ENCODE peak calls at places on chromosomes 7 and 10, in nine cellular contexts. Y, H, V, X, F, C, O, L and B are unnamed samples. For H3K4me1, the result is how much of the 10 kb centered on the place peaks cover.

GRCh38 chr7:4805979-4806290 is 30.5 kb downstream of the AP5Z1 start:
- DNase-seq in O (no peak), H (no peak), L (no peak), F (no peak), V (no peak), X (no peak), C (no peak), Y (no peak), B (no peak)

GRCh38 chr10:72638586-72639440 is 12.9 kb upstream of the MICU1 start:
- DNase-seq in O (no peak), X (no peak), V (no peak), Y (no peak), C (no peak), L (no peak), H (no peak), F (peak), B (no peak)

GRCh38 chr10:23291551-23292334 is 52.9 kb downstream of the C10orf67 start:
- DNase-seq in X (no peak), L (no peak), H (no peak), F (no peak), C (no peak), V (peak), Y (no peak), O (no peak), B (no peak)

GRCh38 chr10:113086282-113086681 is 136.2 kb downstream of the TCF7L2 start:
- DNase-seq in V (no peak), C (no peak), X (no peak), F (peak), Y (peak), H (no peak), O (no peak), L (no peak), B (no peak)

GRCh38 chr10:5587151-5588079 is 62.7 kb downstream of the CALML3 start:
- DNase-seq in O (peak), L (no peak), X (no peak), V (no peak), C (peak), H (peak), Y (no peak), F (no peak), B (peak)

GRCh38 chr7:453597-454306 is 65.9 kb downstream of the PDGFA start:
- DNase-seq in F (no peak), O (no peak), L (no peak), H (no peak), X (no peak), Y (no peak), C (no peak), V (no peak), B (peak)

GRCh38 chr10:5538892-5539651 is 14.3 kb downstream of the CALML3 start:
- DNase-seq in F (no peak), C (no peak), O (no peak), V (no peak), L (no peak), H (no peak), Y (no peak), X (peak), B (no peak)

GRCh38 chr7:87858427-87859100 is 17.6 kb downstream of the SLC25A40 start:
- DNase-seq in V (no peak), O (no peak), C (no peak), X (no peak), F (no peak), L (no peak), Y (no peak), H (no peak), B (no peak)

GRCh38 chr7:35831208-35831607 is 30.4 kb downstream of the SEPTIN7 start:
- DNase-seq in C (peak), O (no peak), Y (no peak), L (no peak), V (no peak), H (no peak), F (no peak), X (no peak), B (no peak)

GRCh38 chr7:45921699-45922519 is 837 bp upstream of the IGFBP3 start:
- DNase-seq in X (peak), F (peak), H (peak), O (peak), C (peak), V (peak), Y (peak), L (peak), B (peak)

GRCh38 chr10:129773359-129773990 is 190.6 kb downstream of the EBF3 start:
- DNase-seq in X (no peak), L (peak), O (no peak), C (no peak), V (no peak), H (no peak), Y (no peak), F (no peak), B (no peak)

GRCh38 chr10:110005716-110006115 is 2.1 kb upstream of the ADD3 start:
- DNase-seq in F (peak), H (no peak), V (peak), O (peak), Y (peak), C (peak), L (peak), X (peak), B (peak)

GRCh38 chr10:73819513-73820093 is 8.2 kb upstream of the NDST2 start:
- DNase-seq in H (no peak), O (peak), Y (peak), L (peak), X (peak), F (no peak), C (peak), V (no peak), B (no peak)

GRCh38 chr7:71193099-71193810 is 61.3 kb downstream of the GALNT17 start:
- DNase-seq in F (no peak), H (no peak), V (no peak), O (no peak), Y (no peak), C (no peak), L (no peak), X (no peak), B (no peak)

GRCh38 chr10:15427836-15428414 is 56.8 kb upstream of the FAM171A1 start:
- DNase-seq in C (peak), L (no peak), V (no peak), O (no peak), F (peak), H (no peak), X (no peak), Y (no peak), B (no peak)

GRCh38 chr10:35569111-35569707 is 35.9 kb upstream of the GJD4 start:
- DNase-seq in V (no peak), O (no peak), H (no peak), C (no peak), L (no peak), Y (no peak), X (no peak), F (no peak), B (no peak)

GRCh38 chr10:33703897-33704825 is 369.7 kb upstream of the NRP1 start:
- DNase-seq in X (no peak), Y (no peak), O (no peak), L (no peak), C (peak), V (no peak), F (no peak), H (peak), B (no peak)

GRCh38 chr7:100545636-100546128 is 6.7 kb downstream of the AGFG2 start:
- DNase-seq in F (peak), Y (no peak), V (peak), C (peak), O (no peak), X (peak), L (peak), H (peak), B (no peak)

GRCh38 chr7:159112136-159113011 is 32.3 kb downstream of the VIPR2 start:
- DNase-seq in H (no peak), Y (no peak), L (no peak), F (no peak), X (no peak), O (no peak), C (no peak), V (no peak), B (no peak)

GRCh38 chr10:88130912-88131311 is 267.5 kb downstream of the PTEN start:
- DNase-seq in L (no peak), C (no peak), O (no peak), X (no peak), F (no peak), Y (no peak), V (no peak), H (no peak), B (no peak)

GRCh38 chr7:106054133-106054532 is 58.0 kb downstream of the SYPL1 start:
- DNase-seq in Y (no peak), F (no peak), C (no peak), L (no peak), X (no peak), O (no peak), H (no peak), V (no peak), B (no peak)

GRCh38 chr7:3154881-3155494 is 111.3 kb upstream of the CARD11 start:
- DNase-seq in V (peak), L (no peak), H (no peak), X (peak), F (peak), O (no peak), Y (peak), C (peak), B (no peak)

DNA sequence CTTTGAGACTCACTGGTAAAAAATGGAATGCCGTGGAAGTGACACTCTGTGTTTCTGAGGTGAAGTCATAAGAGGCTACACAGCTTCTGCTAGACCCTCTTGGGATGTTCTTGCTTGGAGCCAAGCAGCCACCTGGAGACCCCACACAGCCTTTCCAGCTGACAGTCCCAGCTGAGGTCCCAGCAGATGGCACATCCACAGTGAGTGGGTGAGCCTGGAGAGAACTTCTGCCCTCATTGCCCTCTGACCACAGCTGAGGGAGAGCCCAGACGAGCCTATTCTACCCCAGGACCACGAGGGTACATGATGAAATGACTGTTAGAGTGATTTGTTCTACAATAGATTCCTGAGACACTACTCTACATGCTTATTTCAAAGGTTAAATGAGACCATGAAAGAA is 44.3 kb downstream of the CXCL12 start:
- DNase-seq in F (no peak), C (no peak), V (no peak), H (no peak), L (no peak), O (no peak), Y (no peak), X (no peak), B (no peak)
- H3K4me1 ChIP-seq in F (under half), C (under half), V (under half), H (under half), L (under half), O (under half), Y (under half), X (under half), B (under half)

DNA sequence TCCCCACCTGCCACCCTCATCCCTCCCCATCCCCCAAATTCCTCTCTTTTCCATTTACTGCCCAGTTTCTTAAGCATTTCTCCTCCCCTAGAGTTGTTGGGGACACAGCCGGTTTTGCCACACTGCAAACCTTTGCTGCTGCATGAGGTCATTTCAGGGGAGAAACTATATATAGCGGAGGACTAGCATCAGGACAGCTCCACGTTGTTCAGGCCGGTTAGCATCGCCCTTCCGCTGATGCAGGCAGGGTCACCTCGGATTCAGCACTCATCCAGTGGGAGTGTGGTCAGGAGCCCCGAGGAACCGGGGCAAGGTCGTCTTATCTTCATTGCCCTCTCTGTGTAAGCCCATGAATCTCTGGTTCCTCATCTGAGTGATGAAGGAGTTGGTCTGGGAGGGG is 15.6 kb downstream of the UBTD1 start:
- DNase-seq in O (no peak), Y (no peak), X (no peak), F (no peak), L (no peak), C (no peak), H (peak), V (no peak), B (no peak)
- H3K4me1 ChIP-seq in O (half or more), Y (under half), X (under half), F (under half), L (under half), C (under half), H (half or more), V (under half), B (under half)

DNA sequence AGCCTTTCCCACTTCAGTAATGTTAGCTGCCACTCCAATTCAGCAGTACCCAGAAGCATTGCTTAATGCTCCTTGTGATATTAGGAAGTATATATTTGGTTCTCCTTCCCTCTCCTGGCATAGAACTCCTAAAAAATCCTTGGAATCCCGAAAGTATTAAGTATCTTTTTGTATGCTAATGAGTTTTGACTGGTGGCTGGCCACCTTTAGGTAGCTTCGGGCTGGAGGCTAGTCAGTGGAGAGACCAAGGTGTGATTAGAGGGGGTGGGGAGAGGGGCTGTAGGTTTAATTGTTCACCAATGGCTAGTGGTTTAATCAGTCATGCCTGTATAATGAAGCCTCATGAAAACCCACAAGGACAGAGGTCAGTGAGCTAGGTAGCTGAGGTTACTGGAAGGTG is 12.2 kb downstream of the COMTD1 start:
- DNase-seq in O (no peak), C (no peak), V (no peak), X (no peak), H (no peak), F (no peak), L (peak), Y (no peak), B (no peak)
- H3K4me1 ChIP-seq in O (half or more), C (under half), V (under half), X (under half), H (half or more), F (half or more), L (under half), Y (under half), B (under half)

GRCh38 chr10:119292968-119293367 is 85.6 kb downstream of the GRK5 start:
- DNase-seq in L (no peak), H (no peak), O (no peak), C (no peak), F (no peak), V (no peak), Y (no peak), X (no peak), B (no peak)

GRCh38 chr10:119290301-119291036 is 83.1 kb downstream of the GRK5 start:
- DNase-seq in F (peak), H (peak), O (no peak), V (no peak), L (no peak), X (no peak), C (no peak), Y (no peak), B (peak)

GRCh38 chr10:119291223-119291900 is 84.0 kb downstream of the GRK5 start:
- DNase-seq in L (no peak), H (no peak), O (no peak), V (no peak), F (no peak), X (no peak), Y (no peak), C (no peak), B (no peak)

GRCh38 chr10:119296703-119297102 is 89.3 kb downstream of the GRK5 start:
- DNase-seq in O (peak), V (no peak), F (no peak), X (peak), C (no peak), Y (no peak), L (no peak), H (peak), B (peak)

DNA sequence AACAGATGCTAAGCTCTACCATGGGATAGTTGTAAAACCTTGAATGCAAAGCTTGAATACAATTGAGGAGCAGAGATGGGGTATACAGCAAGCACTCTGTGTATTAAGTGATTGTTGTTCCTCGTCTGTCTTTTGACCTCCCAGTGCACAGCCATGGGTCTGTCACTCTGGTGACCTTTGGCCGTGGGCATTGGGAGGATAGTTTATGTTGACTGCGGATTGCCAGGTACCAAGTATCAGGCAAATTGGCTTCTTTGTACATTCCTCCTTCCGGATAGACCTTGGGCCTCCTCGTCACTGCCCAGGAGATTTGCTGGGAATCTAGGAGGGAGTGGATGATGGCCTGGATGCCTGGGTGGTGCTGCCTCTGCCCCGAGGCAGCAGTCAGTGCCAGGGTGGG is 86.0 kb downstream of the GRK5 start:
- DNase-seq in F (no peak), V (no peak), C (no peak), O (no peak), Y (no peak), X (no peak), L (no peak), H (no peak), B (no peak)
- H3K4me1 ChIP-seq in F (under half), V (under half), C (under half), O (half or more), Y (under half), X (under half), L (under half), H (under half), B (under half)

DNA sequence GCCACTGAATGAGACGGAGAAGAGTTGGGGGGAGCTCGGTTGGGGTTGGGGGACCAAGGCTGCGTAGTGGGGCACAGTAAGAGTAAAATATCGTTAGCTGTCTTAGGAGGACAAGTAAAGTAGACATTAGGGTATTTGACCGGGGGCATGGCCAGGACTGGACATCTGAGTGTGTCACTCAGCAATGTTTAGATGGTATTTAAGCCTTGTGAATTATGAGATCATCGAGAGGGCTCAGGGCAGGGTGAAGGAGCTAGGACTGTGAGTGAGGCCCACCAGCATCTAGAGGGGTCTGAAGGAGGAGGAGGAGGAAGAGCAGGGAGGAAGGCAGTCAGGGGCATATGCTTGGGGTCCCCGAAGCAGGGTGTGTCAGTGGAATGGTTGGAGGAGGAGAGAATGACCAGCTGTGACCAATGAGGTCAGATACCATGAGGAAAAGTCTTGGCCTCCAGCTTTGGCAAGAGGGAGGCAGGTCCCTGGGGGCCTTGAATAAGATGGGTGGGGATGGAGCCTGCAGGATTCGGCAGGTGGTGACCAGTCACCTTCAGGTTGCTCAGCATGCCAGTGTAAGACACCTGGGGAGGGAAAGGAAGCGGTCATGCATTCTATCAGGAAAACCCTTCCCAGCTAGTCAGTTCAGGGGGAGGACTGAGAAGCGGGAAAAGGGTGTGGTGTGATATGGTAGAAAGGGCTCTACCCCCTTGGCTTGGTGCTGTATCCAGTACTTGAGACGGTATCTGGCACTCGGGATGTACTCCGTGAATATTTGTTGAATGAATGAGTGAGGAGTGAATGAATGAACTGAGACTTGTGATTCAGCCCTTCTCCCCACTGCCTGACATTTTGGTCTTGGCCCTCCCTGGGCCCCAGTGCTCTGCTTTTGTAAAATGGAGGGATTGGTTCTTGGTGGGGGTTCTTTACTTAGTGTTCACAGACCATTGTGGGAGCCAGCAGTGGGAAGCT is 34.8 kb upstream of the SH2D4B start:
- DNase-seq in L (no peak), V (no peak), O (no peak), H (no peak), Y (no peak), X (no peak), C (no peak), F (no peak), B (no peak)
- H3K4me1 ChIP-seq in L (under half), V (under half), O (half or more), H (half or more), Y (under half), X (under half), C (under half), F (half or more), B (half or more)

GRCh38 chr10:80491251-80492102 is 37.4 kb downstream of the TSPAN14 start:
- DNase-seq in C (peak), F (peak), O (no peak), H (no peak), L (no peak), Y (no peak), X (no peak), V (no peak), B (peak)
- H3K4me1 ChIP-seq in C (under half), F (half or more), O (half or more), H (half or more), L (under half), Y (under half), X (under half), V (under half), B (under half)

GRCh38 chr10:29811751-29812427 is 177.1 kb upstream of the SVIL start:
- DNase-seq in O (peak), X (peak), Y (peak), H (peak), F (peak), L (no peak), V (no peak), C (peak), B (no peak)
- H3K4me1 ChIP-seq in O (under half), X (under half), Y (under half), H (under half), F (under half), L (under half), V (under half), C (under half), B (under half)

GRCh38 chr10:67521546-67521945 is 174.4 kb downstream of the CTNNA3 start:
- DNase-seq in X (no peak), F (no peak), H (no peak), V (no peak), Y (no peak), L (no peak), O (no peak), C (no peak), B (no peak)

DNA sequence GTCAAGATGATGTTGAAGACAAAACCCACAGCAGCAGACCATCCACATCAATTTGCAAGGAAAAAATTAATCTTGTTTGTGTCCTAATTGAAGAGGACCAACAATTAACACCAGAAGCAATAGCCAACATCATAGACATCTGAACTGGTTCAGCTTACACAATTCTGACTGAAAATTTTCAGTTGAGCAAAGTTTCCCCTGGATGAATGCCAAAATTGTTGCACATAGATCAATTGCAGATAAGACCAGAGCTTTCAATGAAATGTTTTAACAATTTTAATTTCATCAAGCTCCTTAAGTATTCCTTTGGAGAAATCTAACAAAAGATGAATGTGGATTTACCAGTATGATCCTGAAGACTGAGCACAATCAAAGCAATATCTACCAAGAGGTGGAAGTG is 168.6 kb downstream of the CTNNA3 start:
- DNase-seq in O (no peak), H (no peak), Y (no peak), X (no peak), F (no peak), C (peak), L (no peak), V (no peak), B (no peak)
- H3K4me1 ChIP-seq in O (under half), H (under half), Y (under half), X (under half), F (under half), C (under half), L (under half), V (under half), B (under half)